ENCODE peak calls at places on chromosomes 6 and 20, in four cellular contexts. X is NCI-H510A treated with DMSO at 0.1 percent for 48 hours; W is mucosa of gallbladder; E is activated CD4-positive, alpha-beta T cell treated with anti-CD3 and anti-CD28 coated beads for 1 hour. Z is an unnamed sample.

GRCh38 chr20:45810191-45810590 is 2.3 kb upstream of the UBE2C start:
- DNase-seq in X (no peak), W (no peak), E (no peak), Z (no peak)

GRCh38 chr20:24567508-24567907 is 98.1 kb downstream of the SYNDIG1 start:
- DNase-seq in X (no peak), W (no peak), E (no peak), Z (no peak)

GRCh38 chr6:42030585-42031506 is 19.5 kb upstream of the TAF8 start:
- DNase-seq in X (no peak), W (no peak), E (no peak), Z (peak; percentile 73)

GRCh38 chr6:159977242-159978214 is 8.6 kb downstream of the IGF2R start:
- DNase-seq in X (no peak), W (peak; percentile 48), E (no peak), Z (peak; percentile 79)

GRCh38 chr6:56581561-56581960 is 61.1 kb downstream of the DST start:
- DNase-seq in X (no peak), W (no peak), E (no peak), Z (no peak)

GRCh38 chr20:59925894-59926293 is 7.5 kb downstream of the SYCP2 start:
- DNase-seq in X (no peak), W (no peak), E (no peak), Z (no peak)

GRCh38 chr6:170434821-170435155 is 118.3 kb downstream of the PSMB1 start:
- DNase-seq in X (no peak), W (no peak), E (no peak), Z (no peak)

GRCh38 chr6:106360989-106361430 is 493 bp downstream of the CRYBG1 start:
- DNase-seq in X (peak; percentile 21), W (no peak), E (no peak), Z (no peak)

GRCh38 chr20:45987108-45987780 is 15.2 kb upstream of the ZNF335 start:
- DNase-seq in X (peak; percentile 43), W (peak; percentile 73), E (peak; percentile 60), Z (peak; percentile 84)

GRCh38 chr20:49712918-49713778 is 530 bp downstream of the B4GALT5 start:
- DNase-seq in X (no peak), W (no peak), E (peak; percentile 10), Z (peak; percentile 44)

GRCh38 chr6:7216941-7217621 is 95.9 kb downstream of the SSR1 start:
- DNase-seq in X (no peak), W (no peak), E (no peak), Z (no peak)

GRCh38 chr6:99187429-99187828 is 162.0 kb downstream of the FAXC start:
- DNase-seq in X (no peak), W (no peak), E (no peak), Z (no peak)

GRCh38 chr20:53579581-53580375 is 13.9 kb downstream of the ZNF217 start:
- DNase-seq in X (no peak), W (no peak), E (no peak), Z (no peak)

GRCh38 chr20:44728835-44729342 is 13.7 kb downstream of the CCN5 start:
- DNase-seq in X (peak; percentile 73), W (peak; percentile 42), E (no peak), Z (no peak)